ENCODE peak calls at places on chromosomes 11 and 22, in six cellular contexts. B is IMR-90, G is H1, E is mesenchymal stem cell, Y is trophoblast cell, X is mesendoderm. J is an unnamed sample.

GRCh38 chr11:13298765-13299164 is 21.2 kb downstream of the BMAL1 start:
- DNase-seq in E (no peak), G (no peak), X (peak; percentile 86), B (no peak), Y (no peak), J (no peak)

GRCh38 chr11:131044851-131045250 is 128.6 kb upstream of the SNX19 start:
- DNase-seq in B (no peak), X (no peak), Y (peak; percentile 28), E (no peak), G (no peak), J (no peak)

GRCh38 chr11:20353829-20354434 is 9.6 kb upstream of the HTATIP2 start:
- DNase-seq in X (peak; percentile 37), G (no peak), E (peak; percentile 59), Y (no peak), B (peak; percentile 48), J (no peak)

GRCh38 chr11:27635567-27636037 is 64.7 kb downstream of the BDNF start:
- DNase-seq in X (peak; percentile 72), Y (peak; percentile 31), B (no peak), G (peak; percentile 51), E (no peak), J (no peak)

GRCh38 chr11:68065841-68066240 is 27.0 kb downstream of the TCIRG1 start:
- DNase-seq in X (no peak), B (no peak), Y (no peak), E (no peak), G (no peak), J (no peak)

GRCh38 chr22:49960967-49961600 is 512 bp downstream of the PIM3 start:
- DNase-seq in B (no peak), G (no peak), Y (peak; percentile 70), E (peak; percentile 45), X (peak; percentile 63), J (no peak)

GRCh38 chr22:30305519-30305905 is 16.2 kb upstream of the CASTOR1 start:
- DNase-seq in E (peak; percentile 30), B (no peak), Y (no peak), X (no peak), G (no peak), J (no peak)

GRCh38 chr11:85748455-85748891 is 62.5 kb downstream of the SYTL2 start:
- DNase-seq in E (no peak), X (no peak), B (peak; percentile 45), G (no peak), Y (no peak), J (no peak)

GRCh38 chr11:67644472-67645418 is 5.2 kb upstream of the TBX10 start:
- DNase-seq in E (no peak), G (no peak), Y (no peak), B (no peak), X (no peak), J (no peak)

GRCh38 chr11:101195294-101195693 is 65.7 kb upstream of the PGR start:
- DNase-seq in E (no peak), Y (no peak), B (no peak), X (no peak), G (no peak), J (no peak)

GRCh38 chr22:19517171-19517500 is 7.1 kb downstream of the CLDN5 start:
- DNase-seq in E (no peak), X (no peak), G (no peak), B (no peak), Y (no peak), J (no peak)

GRCh38 chr11:85955531-85955930 is 100.3 kb downstream of the CCDC83 start:
- DNase-seq in G (no peak), E (peak; percentile 75), B (peak; percentile 78), Y (no peak), X (peak; percentile 92), J (no peak)

DNA sequence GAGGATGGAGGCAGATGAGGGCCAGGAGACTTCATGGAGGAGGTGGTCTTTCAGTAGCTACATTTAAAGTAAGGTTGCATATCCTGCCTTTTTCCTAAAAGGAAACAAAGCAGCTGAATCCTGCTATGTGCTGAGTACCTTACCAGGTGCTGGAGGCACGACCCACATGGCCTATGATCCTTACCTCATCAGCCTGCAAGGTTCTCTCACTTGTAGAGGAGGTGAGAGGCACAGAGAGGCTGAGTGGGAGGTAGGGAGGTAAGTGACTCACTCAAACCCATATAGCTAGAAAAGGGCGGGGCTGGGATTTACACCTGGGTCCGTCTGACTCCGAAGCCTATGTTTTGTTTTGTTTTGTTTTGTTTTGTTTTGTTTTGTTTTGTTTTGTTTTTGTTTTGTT is 75.8 kb downstream of the BUD13 start:
- DNase-seq in B (no peak), E (no peak), X (peak; percentile 37), G (no peak), Y (peak; percentile 87), J (no peak)
- H3K23ac ChIP-seq in B (no peak overlapping the region), E (no peak overlapping the region), X (no peak overlapping the region), G (no peak overlapping the region), Y (no peak overlapping the region), J (no peak overlapping the region)

DNA sequence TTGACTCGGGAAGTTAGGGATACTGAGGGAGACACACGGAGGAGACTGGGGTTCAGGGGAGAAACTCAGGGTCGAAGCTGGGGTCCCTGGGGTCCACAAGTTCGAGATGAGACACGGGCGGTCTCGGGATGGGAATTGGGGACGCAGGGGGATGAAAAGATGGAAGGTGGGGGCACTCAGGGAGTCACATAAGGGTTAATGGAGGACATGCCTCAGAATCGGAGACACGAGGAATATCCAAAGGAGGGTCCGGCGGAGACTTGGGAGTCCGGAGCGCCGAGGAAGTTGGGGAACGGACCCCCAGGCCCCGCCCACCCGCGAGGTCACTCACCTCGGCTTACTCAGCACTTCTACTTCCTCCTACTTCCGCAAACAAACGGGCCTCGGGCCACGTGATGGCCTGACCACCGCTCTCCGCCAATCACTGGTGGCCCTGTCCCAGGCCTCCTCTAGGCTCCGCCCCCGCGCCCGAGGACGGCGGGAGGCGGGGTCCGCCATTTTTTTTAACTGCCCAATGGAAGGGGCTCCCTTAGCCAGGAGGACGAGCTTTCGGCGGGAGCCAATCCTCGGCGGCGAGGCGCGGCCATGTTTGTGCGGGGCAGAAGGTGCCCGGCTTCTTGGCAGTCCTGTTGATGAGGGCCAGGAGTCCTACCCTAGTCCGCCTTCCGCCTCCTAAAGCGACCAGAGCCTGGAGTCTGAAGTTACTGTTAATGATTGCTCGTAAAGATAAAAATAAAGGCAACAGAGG is at the start of gene PLA2G6:
- DNase-seq in G (peak; percentile 98), B (peak; percentile 98), X (peak; percentile 99), E (peak; percentile 99), Y (peak; percentile 100), J (peak; percentile 98)
- H2AK5ac ChIP-seq in G (peak within 1 kb of the TSS; percentile 99), B (peak within 1 kb of the TSS; percentile 95), X (peak within 1 kb of the TSS; percentile 63), E (peak within 1 kb of the TSS; percentile 34), Y (peak within 1 kb of the TSS; percentile 7), J (peak within 1 kb of the TSS; percentile 88)

DNA sequence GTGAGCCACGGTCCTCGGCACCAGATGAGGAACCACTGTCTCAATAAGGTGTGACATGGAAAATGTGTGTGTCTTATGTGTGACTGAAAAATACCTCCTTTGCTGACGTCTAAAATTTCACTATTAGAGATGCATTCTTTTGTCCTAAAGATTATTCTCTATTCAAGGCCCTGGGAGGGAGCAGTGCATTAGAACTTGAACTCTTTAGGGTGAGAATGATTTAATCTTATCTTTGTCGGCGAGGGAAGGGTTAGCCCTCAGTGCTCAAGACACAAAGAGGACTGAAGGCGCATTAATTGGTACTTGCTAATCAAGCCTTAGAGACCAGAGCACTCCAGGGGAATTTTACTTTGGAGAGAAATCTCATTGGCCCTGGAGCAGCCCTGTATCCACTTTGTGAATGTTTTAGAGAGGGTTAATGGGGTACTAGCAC is 29.8 kb upstream of the PLET1 start:
- DNase-seq in X (peak; percentile 69), Y (no peak), E (peak; percentile 16), G (no peak), B (no peak), J (no peak)
- H3K4me3 ChIP-seq in X (peak overlapping the region; percentile 49), Y (peak overlapping the region; percentile 77), E (peak overlapping the region; percentile 88), G (peak overlapping the region; percentile 55), B (peak overlapping the region; percentile 55), J (peak overlapping the region; percentile 77)

GRCh38 chr22:42322562-42322926 is 52.1 kb upstream of the TCF20 start:
- DNase-seq in Y (no peak), G (no peak), E (no peak), X (no peak), B (no peak), J (no peak)

GRCh38 chr22:42317691-42318547 is 47.5 kb upstream of the TCF20 start:
- DNase-seq in Y (no peak), E (no peak), B (no peak), X (no peak), G (no peak), J (no peak)

GRCh38 chr22:42318967-42319366 is 48.5 kb upstream of the TCF20 start:
- DNase-seq in E (no peak), B (no peak), X (no peak), Y (no peak), G (no peak), J (no peak)

GRCh38 chr22:42321908-42322561 is 51.6 kb upstream of the TCF20 start:
- DNase-seq in Y (no peak), B (no peak), X (no peak), E (peak; percentile 66), G (no peak), J (no peak)

GRCh38 chr22:42320463-42321416 is 50.3 kb upstream of the TCF20 start:
- DNase-seq in E (no peak), B (no peak), G (no peak), X (no peak), Y (no peak), J (no peak)
- H3K23ac ChIP-seq in E (no peak overlapping the region), B (no peak overlapping the region), G (no peak overlapping the region), X (no peak overlapping the region), Y (no peak overlapping the region), J (peak overlapping the region; percentile 80)

DNA sequence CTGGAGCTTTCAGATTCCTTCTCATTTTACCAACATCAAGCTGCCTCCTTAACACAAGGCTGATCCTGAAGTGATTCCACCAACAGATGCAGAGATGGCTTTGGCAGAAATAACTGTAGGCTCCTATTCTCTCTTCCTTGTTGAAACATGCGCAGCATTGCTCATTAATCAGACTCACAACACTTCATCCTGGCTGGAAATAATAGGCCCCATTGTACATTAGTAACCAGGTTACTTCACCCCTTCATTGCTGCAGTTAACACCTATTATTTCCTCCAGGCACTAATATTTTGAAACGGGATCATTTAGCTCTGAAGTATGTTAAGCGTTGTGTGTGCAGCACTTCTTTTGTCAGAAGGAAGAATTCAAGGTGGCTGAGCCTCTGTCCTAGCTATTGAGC is 88.9 kb downstream of the OPCML start:
- DNase-seq in B (no peak), Y (no peak), E (no peak), X (no peak), G (no peak), J (no peak)
- H2AK5ac ChIP-seq in B (no peak overlapping the region), Y (no peak overlapping the region), E (no peak overlapping the region), X (no peak overlapping the region), G (no peak overlapping the region), J (no peak overlapping the region)

DNA sequence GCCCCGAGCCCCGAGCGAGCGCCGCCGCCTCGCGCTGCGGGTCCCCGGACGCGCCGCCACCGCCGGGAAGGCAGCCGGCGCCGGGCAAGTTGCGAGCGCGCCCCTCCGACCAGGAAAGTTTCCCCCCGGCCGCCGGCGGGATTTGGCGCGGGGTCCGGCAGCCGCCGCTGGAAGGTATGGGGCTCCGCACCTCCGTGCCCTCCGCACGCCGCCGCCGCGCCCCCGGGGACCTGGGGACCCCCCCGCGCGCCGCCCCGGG is 281 bp downstream of the TSPAN18 start:
- DNase-seq in B (no peak), E (no peak), G (no peak), Y (no peak), X (peak; percentile 13), J (no peak)
- H3K4me3 ChIP-seq in B (peak overlapping the region; percentile 45), E (peak overlapping the region; percentile 63), G (peak overlapping the region; percentile 48), Y (peak overlapping the region; percentile 74), X (no peak overlapping the region), J (peak overlapping the region; percentile 93)

DNA sequence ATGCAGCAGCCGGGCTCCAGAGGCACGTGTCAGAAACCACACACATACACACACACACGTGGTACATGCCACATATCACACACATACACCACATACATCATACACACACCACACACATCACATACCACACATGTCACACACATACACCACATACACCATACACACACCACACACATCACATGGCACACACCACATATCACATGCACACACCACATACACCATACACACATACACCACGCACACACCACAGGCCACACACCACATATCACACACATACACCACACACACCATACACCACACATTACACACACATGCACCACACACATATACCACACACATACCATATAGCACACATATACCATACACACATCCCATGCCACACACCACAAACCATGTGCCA is 97.5 kb upstream of the PRR5 start:
- DNase-seq in G (no peak), B (no peak), X (no peak), E (no peak), Y (no peak), J (no peak)
- H3K23ac ChIP-seq in G (no peak overlapping the region), B (no peak overlapping the region), X (no peak overlapping the region), E (no peak overlapping the region), Y (peak overlapping the region; percentile 87), J (no peak overlapping the region)

J was measured in neuronal stem cell.